ENCODE peak calls at places on chromosomes 5 and 9, in seven cellular contexts. One of them, this sample, is unnamed.
A peak's percentile ranks its signal among the peaks of the same experiment; 100 is the strongest.

GRCh38 chr5:73448072-73448432 is 525 bp downstream of the FOXD1 start:
- DNase-seq in HCT116: no peak
- DNase-seq in GM12878: no peak
- DNase-seq in HepG2: no peak
- DNase-seq in SK-N-SH: peak; percentile 57
- DNase-seq in HL-60: no peak
- DNase-seq in A549: no peak
- DNase-seq in this sample: no peak

GRCh38 chr9:121169094-121169601 is 32.5 kb downstream of the RAB14 start:
- DNase-seq in HCT116: no peak
- DNase-seq in GM12878: no peak
- DNase-seq in HepG2: peak; percentile 5
- DNase-seq in SK-N-SH: peak; percentile 18
- DNase-seq in HL-60: no peak
- DNase-seq in A549: peak; percentile 35
- DNase-seq in this sample: no peak

GRCh38 chr5:2557435-2557834 is 194.0 kb downstream of the IRX2 start:
- DNase-seq in HCT116: no peak
- DNase-seq in GM12878: no peak
- DNase-seq in HepG2: no peak
- DNase-seq in SK-N-SH: no peak
- DNase-seq in HL-60: no peak
- DNase-seq in A549: no peak
- DNase-seq in this sample: no peak

GRCh38 chr9:38029923-38030638 is 38.9 kb downstream of the SHB start:
- DNase-seq in HCT116: no peak
- DNase-seq in GM12878: no peak
- DNase-seq in HepG2: no peak
- DNase-seq in SK-N-SH: no peak
- DNase-seq in HL-60: no peak
- DNase-seq in A549: no peak
- DNase-seq in this sample: no peak

GRCh38 chr9:93713716-93714115 is 137.3 kb downstream of the PHF2 start:
- DNase-seq in HCT116: no peak
- DNase-seq in GM12878: no peak
- DNase-seq in HepG2: no peak
- DNase-seq in SK-N-SH: no peak
- DNase-seq in HL-60: no peak
- DNase-seq in A549: no peak
- DNase-seq in this sample: no peak

GRCh38 chr9:125752070-125752628 is 5.0 kb downstream of the PBX3 start:
- DNase-seq in HCT116: no peak
- DNase-seq in GM12878: no peak
- DNase-seq in HepG2: no peak
- DNase-seq in SK-N-SH: no peak
- DNase-seq in HL-60: no peak
- DNase-seq in A549: no peak
- DNase-seq in this sample: no peak

GRCh38 chr5:57950616-57951228 is 468.1 kb upstream of the ACTBL2 start:
- DNase-seq in HCT116: no peak
- DNase-seq in GM12878: no peak
- DNase-seq in HepG2: no peak
- DNase-seq in SK-N-SH: no peak
- DNase-seq in HL-60: no peak
- DNase-seq in A549: no peak
- DNase-seq in this sample: no peak

GRCh38 chr5:57532513-57533497 is 50.2 kb upstream of the ACTBL2 start:
- DNase-seq in HCT116: no peak
- DNase-seq in GM12878: no peak
- DNase-seq in HepG2: no peak
- DNase-seq in SK-N-SH: no peak
- DNase-seq in HL-60: no peak
- DNase-seq in A549: no peak
- DNase-seq in this sample: no peak

GRCh38 chr5:140480310-140481014 is 67.0 kb upstream of the EIF4EBP3 start:
- DNase-seq in HCT116: no peak
- DNase-seq in GM12878: no peak
- DNase-seq in HepG2: no peak
- DNase-seq in SK-N-SH: no peak
- DNase-seq in HL-60: no peak
- DNase-seq in A549: no peak
- DNase-seq in this sample: no peak

GRCh38 chr5:10789021-10789420 is 28.0 kb upstream of the DAP start:
- DNase-seq in HCT116: no peak
- DNase-seq in GM12878: no peak
- DNase-seq in HepG2: no peak
- DNase-seq in SK-N-SH: no peak
- DNase-seq in HL-60: no peak
- DNase-seq in A549: no peak
- DNase-seq in this sample: no peak

GRCh38 chr5:175707751-175708375 is 50.0 kb downstream of the HRH2 start:
- DNase-seq in HCT116: no peak
- DNase-seq in GM12878: no peak
- DNase-seq in HepG2: no peak
- DNase-seq in SK-N-SH: no peak
- DNase-seq in HL-60: no peak
- DNase-seq in A549: no peak
- DNase-seq in this sample: no peak

GRCh38 chr9:14029811-14030210 is 284.1 kb downstream of the NFIB start:
- DNase-seq in HCT116: no peak
- DNase-seq in GM12878: no peak
- DNase-seq in HepG2: no peak
- DNase-seq in SK-N-SH: no peak
- DNase-seq in HL-60: no peak
- DNase-seq in A549: no peak
- DNase-seq in this sample: no peak

GRCh38 chr5:117833666-117834065 is 1154.7 kb downstream of the DTWD2 start:
- DNase-seq in HCT116: no peak
- DNase-seq in GM12878: no peak
- DNase-seq in HepG2: no peak
- DNase-seq in SK-N-SH: no peak
- DNase-seq in HL-60: no peak
- DNase-seq in A549: no peak
- DNase-seq in this sample: no peak

GRCh38 chr9:132548971-132549649 is 33.3 kb upstream of the BARHL1 start:
- DNase-seq in HCT116: peak; percentile 46
- DNase-seq in GM12878: no peak
- DNase-seq in HepG2: peak; percentile 35
- DNase-seq in SK-N-SH: no peak
- DNase-seq in HL-60: no peak
- DNase-seq in A549: no peak
- DNase-seq in this sample: peak; percentile 48

GRCh38 chr9:80552931-80553330 is 981.2 kb downstream of the TLE4 start:
- DNase-seq in HCT116: no peak
- DNase-seq in GM12878: no peak
- DNase-seq in HepG2: no peak
- DNase-seq in SK-N-SH: no peak
- DNase-seq in HL-60: peak; percentile 5
- DNase-seq in A549: no peak
- DNase-seq in this sample: no peak

GRCh38 chr5:74465724-74466123 is 174.8 kb downstream of the ENC1 start:
- DNase-seq in HCT116: no peak
- DNase-seq in GM12878: no peak
- DNase-seq in HepG2: no peak
- DNase-seq in SK-N-SH: no peak
- DNase-seq in HL-60: no peak
- DNase-seq in A549: no peak
- DNase-seq in this sample: no peak

GRCh38 chr5:74459984-74460383 is 180.5 kb downstream of the ENC1 start:
- DNase-seq in HCT116: no peak
- DNase-seq in GM12878: no peak
- DNase-seq in HepG2: no peak
- DNase-seq in SK-N-SH: no peak
- DNase-seq in HL-60: no peak
- DNase-seq in A549: no peak
- DNase-seq in this sample: no peak

GRCh38 chr5:74462356-74462755 is 178.2 kb downstream of the ENC1 start:
- DNase-seq in HCT116: no peak
- DNase-seq in GM12878: no peak
- DNase-seq in HepG2: no peak
- DNase-seq in SK-N-SH: no peak
- DNase-seq in HL-60: no peak
- DNase-seq in A549: no peak
- DNase-seq in this sample: no peak

GRCh38 chr5:74468421-74468820 is 172.1 kb downstream of the ENC1 start:
- DNase-seq in HCT116: no peak
- DNase-seq in GM12878: no peak
- DNase-seq in HepG2: no peak
- DNase-seq in SK-N-SH: no peak
- DNase-seq in HL-60: no peak
- DNase-seq in A549: no peak
- DNase-seq in this sample: no peak

DNA sequence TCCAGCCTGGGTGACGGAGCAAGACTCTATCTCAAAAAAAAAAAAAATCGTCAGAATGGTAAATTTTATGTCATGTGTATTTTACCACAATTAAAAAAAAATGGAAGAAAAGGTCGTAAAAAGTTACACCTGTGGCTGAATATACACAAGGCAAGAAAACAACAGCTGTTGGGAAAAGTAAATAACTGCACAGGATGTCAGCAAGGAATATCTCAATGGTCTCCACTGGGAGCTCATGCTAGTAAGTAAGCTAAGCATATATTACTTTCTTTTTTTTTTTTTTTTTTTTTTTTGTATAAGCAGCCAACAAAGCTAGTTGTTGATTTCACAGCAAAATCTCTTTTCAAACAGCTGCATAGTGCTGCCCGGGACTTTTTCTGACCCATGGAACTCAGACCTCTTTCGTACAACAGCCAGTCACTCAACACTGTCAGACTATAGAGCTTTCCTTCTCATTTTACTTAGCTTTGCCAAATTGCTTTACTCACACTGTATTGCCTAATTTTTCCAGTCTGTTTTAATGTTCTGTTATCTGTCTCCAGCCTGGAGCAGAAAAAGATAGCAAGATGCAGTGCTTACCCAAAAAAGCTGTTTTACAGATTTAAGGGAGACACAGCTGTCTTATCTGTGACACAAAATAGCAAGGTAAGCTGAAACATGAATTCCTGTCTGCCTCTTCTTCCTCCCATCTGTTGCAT is 175.9 kb downstream of the ENC1 start:
- DNase-seq in HCT116: no peak
- DNase-seq in GM12878: no peak
- DNase-seq in HepG2: no peak
- DNase-seq in SK-N-SH: no peak
- DNase-seq in HL-60: no peak
- DNase-seq in A549: no peak
- DNase-seq in this sample: no peak
- TF ChIP-seq REST in HCT116: no peak
- TF ChIP-seq REST in GM12878: no peak
- TF ChIP-seq REST in HepG2: no peak
- TF ChIP-seq REST in SK-N-SH: no peak
- TF ChIP-seq REST in HL-60: no peak
- TF ChIP-seq REST in A549: no peak
- TF ChIP-seq REST in this sample: no peak

DNA sequence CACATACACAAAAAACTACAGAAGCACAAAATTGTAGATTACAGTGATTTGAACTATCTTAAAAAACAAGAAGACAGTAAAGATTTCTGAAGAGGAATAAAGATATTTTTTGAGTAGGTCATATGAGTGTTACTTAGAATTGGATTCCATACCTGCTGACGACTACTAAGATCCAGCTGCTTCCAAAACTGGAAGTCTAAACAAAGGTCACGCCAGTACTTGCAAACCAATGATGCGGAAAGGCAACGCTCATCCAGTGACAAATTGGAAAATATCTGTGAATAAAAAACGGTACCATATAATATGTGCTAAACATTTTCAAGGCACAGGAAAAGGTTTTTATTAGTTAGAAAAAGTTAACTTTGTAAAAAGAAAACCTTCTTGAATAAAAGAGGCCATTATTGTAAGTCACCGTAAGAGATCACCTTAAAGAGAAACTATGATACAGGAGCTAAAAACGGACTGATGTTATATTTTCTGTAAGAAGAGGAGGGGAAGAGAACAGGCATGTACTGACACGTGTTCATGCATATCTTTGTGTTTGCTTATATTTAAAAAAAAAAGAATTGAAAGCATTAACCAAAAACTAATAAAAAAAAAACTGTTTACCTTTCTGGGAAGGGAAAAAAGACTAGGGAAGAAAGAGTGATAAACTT is 14.1 kb downstream of the FBXL17 start:
- DNase-seq in HCT116: no peak
- DNase-seq in GM12878: no peak
- DNase-seq in HepG2: no peak
- DNase-seq in SK-N-SH: no peak
- DNase-seq in HL-60: no peak
- DNase-seq in A549: no peak
- DNase-seq in this sample: no peak
- TF ChIP-seq REST in HCT116: no peak
- TF ChIP-seq REST in GM12878: no peak
- TF ChIP-seq REST in HepG2: no peak
- TF ChIP-seq REST in SK-N-SH: no peak
- TF ChIP-seq REST in HL-60: no peak
- TF ChIP-seq REST in A549: no peak
- TF ChIP-seq REST in this sample: no peak

GRCh38 chr5:113427871-113428574 is 6.8 kb downstream of the TSSK1B start:
- DNase-seq in HCT116: no peak
- DNase-seq in GM12878: no peak
- DNase-seq in HepG2: no peak
- DNase-seq in SK-N-SH: no peak
- DNase-seq in HL-60: no peak
- DNase-seq in A549: no peak
- DNase-seq in this sample: no peak

GRCh38 chr5:113421643-113422132 is 13.1 kb downstream of the TSSK1B start:
- DNase-seq in HCT116: no peak
- DNase-seq in GM12878: no peak
- DNase-seq in HepG2: no peak
- DNase-seq in SK-N-SH: no peak
- DNase-seq in HL-60: no peak
- DNase-seq in A549: no peak
- DNase-seq in this sample: no peak

DNA sequence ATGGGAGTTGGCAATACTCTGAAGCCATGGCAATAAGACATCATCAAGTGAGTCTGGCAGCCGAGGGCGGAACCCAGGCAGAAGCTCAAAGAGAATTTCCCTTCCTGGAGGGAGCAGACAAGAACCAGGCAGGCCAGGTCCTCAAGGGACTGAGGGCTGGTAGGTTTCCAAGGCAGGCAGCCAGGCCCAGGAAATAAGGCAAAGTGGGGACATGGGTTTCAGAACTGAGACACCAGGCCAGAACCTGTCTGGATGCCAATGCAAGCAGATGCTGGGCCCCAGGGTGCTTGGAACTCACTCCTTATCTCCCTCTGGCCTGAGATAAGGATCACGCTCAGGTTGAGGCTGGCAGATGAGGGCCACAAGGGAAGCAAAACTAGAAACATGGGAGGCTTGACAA is 8.9 kb downstream of the TSSK1B start:
- DNase-seq in HCT116: no peak
- DNase-seq in GM12878: no peak
- DNase-seq in HepG2: no peak
- DNase-seq in SK-N-SH: no peak
- DNase-seq in HL-60: no peak
- DNase-seq in A549: no peak
- DNase-seq in this sample: no peak
- TF ChIP-seq REST in HCT116: no peak
- TF ChIP-seq REST in GM12878: no peak
- TF ChIP-seq REST in HepG2: no peak
- TF ChIP-seq REST in SK-N-SH: no peak
- TF ChIP-seq REST in HL-60: no peak
- TF ChIP-seq REST in A549: no peak
- TF ChIP-seq REST in this sample: no peak

GRCh38 chr5:677131-678101 is 15.7 kb downstream of the TPPP start:
- DNase-seq in HCT116: no peak
- DNase-seq in GM12878: no peak
- DNase-seq in HepG2: no peak
- DNase-seq in SK-N-SH: no peak
- DNase-seq in HL-60: no peak
- DNase-seq in A549: no peak
- DNase-seq in this sample: no peak
- TF ChIP-seq REST in HCT116: no peak
- TF ChIP-seq REST in GM12878: no peak
- TF ChIP-seq REST in HepG2: no peak
- TF ChIP-seq REST in SK-N-SH: no peak
- TF ChIP-seq REST in HL-60: no peak
- TF ChIP-seq REST in A549: no peak
- TF ChIP-seq REST in this sample: no peak